ENCODE peak calls at places on chromosomes 5 and 9, in five cellular contexts. I, Q, P, E and Y are unnamed samples. For H3K9me3, the result is how much of the 10 kb centered on the place peaks cover.

GRCh38 chr5:1748845-1749244 is 50.8 kb downstream of the MRPL36 start:
- DNase-seq in Q (peak), E (no peak), I (no peak), P (no peak), Y (no peak)

GRCh38 chr5:149448831-149449714 is 70.0 kb upstream of the IL17B start:
- DNase-seq in P (no peak), Q (no peak), I (no peak), E (peak), Y (no peak)

GRCh38 chr5:37721447-37721871 is 118.4 kb downstream of the GDNF start:
- DNase-seq in I (peak), P (no peak), Q (no peak), E (no peak), Y (no peak)

GRCh38 chr9:135504262-135505229 is 4.1 kb downstream of the MRPS2 start:
- DNase-seq in I (peak), Q (no peak), P (peak), E (peak), Y (peak)

GRCh38 chr5:122078116-122078865 is at the start of gene LOX:
- DNase-seq in I (peak), E (peak), P (no peak), Q (peak), Y (peak)

GRCh38 chr9:16266648-16267276 is 603.7 kb downstream of the BNC2 start:
- DNase-seq in I (no peak), E (no peak), P (no peak), Q (no peak), Y (no peak)

GRCh38 chr5:8828596-8829321 is 717.1 kb downstream of the SEMA5A start:
- DNase-seq in I (peak), Q (no peak), P (no peak), E (no peak), Y (no peak)

GRCh38 chr5:79563247-79563590 is 49.0 kb upstream of the TENT2 start:
- DNase-seq in E (no peak), Q (no peak), I (no peak), P (no peak), Y (no peak)

GRCh38 chr5:3197699-3198098 is 397.9 kb upstream of the IRX1 start:
- DNase-seq in I (no peak), P (no peak), E (no peak), Q (no peak), Y (no peak)

GRCh38 chr5:148090200-148090599 is 26.4 kb downstream of the SPINK5 start:
- DNase-seq in E (no peak), I (no peak), Q (no peak), P (no peak), Y (no peak)

GRCh38 chr9:92724528-92725265 is 39.9 kb downstream of the BICD2 start:
- DNase-seq in Q (no peak), E (no peak), I (no peak), P (no peak), Y (no peak)

GRCh38 chr5:145101246-145101645 is 733.9 kb downstream of the PRELID2 start:
- DNase-seq in P (no peak), E (peak), I (no peak), Q (no peak), Y (no peak)

GRCh38 chr5:181204561-181205401 is at the start of gene TRIM7:
- DNase-seq in Q (no peak), I (peak), P (peak), E (no peak), Y (peak)

GRCh38 chr9:20636883-20637440 is 14.7 kb upstream of the MLLT3 start:
- DNase-seq in E (no peak), P (no peak), I (peak), Q (no peak), Y (no peak)

GRCh38 chr5:139600336-139600949 is 39.3 kb downstream of the UBE2D2 start:
- DNase-seq in Q (no peak), I (peak), P (no peak), E (no peak), Y (no peak)

GRCh38 chr9:127262621-127263020 is 2.0 kb upstream of the GARNL3 start:
- DNase-seq in E (no peak), I (peak), P (no peak), Q (no peak), Y (no peak)

GRCh38 chr5:132877938-132878337 is 4.5 kb downstream of the LEAP2 start:
- DNase-seq in I (peak), Q (no peak), E (no peak), P (no peak), Y (peak)

GRCh38 chr9:7615344-7615743 is 184.2 kb downstream of the DMAC1 start:
- DNase-seq in I (no peak), Q (no peak), P (no peak), E (no peak), Y (no peak)

GRCh38 chr9:113219186-113219936 is 1.7 kb downstream of the FKBP15 start:
- DNase-seq in P (no peak), Q (no peak), E (no peak), I (no peak), Y (no peak)

GRCh38 chr5:60007724-60008123 is 114.2 kb upstream of the PDE4D start:
- DNase-seq in P (no peak), E (no peak), Q (no peak), I (no peak), Y (no peak)

GRCh38 chr9:72680593-72681317 is 159.3 kb downstream of the TMC1 start:
- DNase-seq in E (no peak), I (no peak), P (no peak), Q (no peak), Y (no peak)

GRCh38 chr5:133905494-133905893 is 62.9 kb downstream of the C5orf15 start:
- DNase-seq in P (no peak), E (no peak), I (no peak), Q (no peak), Y (no peak)

GRCh38 chr5:759781-760362 is 24.7 kb downstream of the ZDHHC11B start:
- DNase-seq in Q (peak), P (no peak), I (no peak), E (no peak), Y (no peak)

GRCh38 chr5:172505403-172505759 is 51.1 kb upstream of the SH3PXD2B start:
- DNase-seq in I (no peak), P (no peak), E (peak), Q (no peak), Y (no peak)

GRCh38 chr9:105117111-105117682 is 127.3 kb upstream of the SLC44A1 start:
- DNase-seq in E (no peak), P (no peak), I (no peak), Q (no peak), Y (no peak)

GRCh38 chr5:139809331-139809810 is 13.8 kb downstream of the PSD2 start:
- DNase-seq in P (no peak), E (no peak), I (no peak), Q (no peak), Y (no peak)

GRCh38 chr5:176408590-176408989 is 7.7 kb downstream of the CLTB start:
- DNase-seq in E (no peak), P (no peak), I (no peak), Q (no peak), Y (no peak)

GRCh38 chr9:135590486-135591079 is 29.0 kb downstream of the PAEP start:
- DNase-seq in E (no peak), Q (no peak), P (no peak), I (no peak), Y (no peak)

GRCh38 chr5:78504726-78505431 is 143.7 kb downstream of the LHFPL2 start:
- DNase-seq in Q (peak), P (no peak), E (no peak), I (peak), Y (peak)

GRCh38 chr9:34139477-34140146 is 13.1 kb upstream of the DCAF12 start:
- DNase-seq in P (no peak), E (no peak), Q (no peak), I (peak), Y (peak)

GRCh38 chr5:159883522-159883950 is 32.7 kb upstream of the ADRA1B start:
- DNase-seq in I (peak), E (no peak), P (no peak), Q (no peak), Y (no peak)

GRCh38 chr5:37090123-37090726 is 159.0 kb downstream of the CPLANE1 start:
- DNase-seq in E (no peak), P (no peak), I (no peak), Q (no peak), Y (no peak)

GRCh38 chr5:168472329-168472728 is 13.9 kb upstream of the RARS1 start:
- DNase-seq in Q (no peak), P (no peak), E (no peak), I (peak), Y (no peak)

GRCh38 chr9:72441296-72442211 is 76.5 kb upstream of the ZFAND5 start:
- DNase-seq in I (peak), E (no peak), P (no peak), Q (no peak), Y (no peak)

GRCh38 chr9:120877276-120878034 is 467 bp upstream of the PHF19 start:
- DNase-seq in Q (no peak), P (peak), E (peak), I (peak), Y (peak)

GRCh38 chr5:31678180-31678579 is 39.2 kb downstream of the PDZD2 start:
- DNase-seq in Q (no peak), I (no peak), E (no peak), P (no peak), Y (peak)

GRCh38 chr9:127264462-127265040 is at the start of gene GARNL3:
- DNase-seq in Q (no peak), P (no peak), I (no peak), E (no peak), Y (no peak)

GRCh38 chr5:95803271-95804148 is 19.0 kb downstream of the GLRX start:
- DNase-seq in P (no peak), Q (no peak), E (no peak), I (no peak), Y (no peak)

GRCh38 chr5:119136666-119137318 is 65.9 kb downstream of the DMXL1 start:
- DNase-seq in I (no peak), Q (no peak), P (no peak), E (no peak), Y (peak)
- H3K9me3 ChIP-seq in I (under half), Q (under half), P (under half), E (under half), Y (under half)

GRCh38 chr9:18479405-18479804 is 5.5 kb downstream of the ADAMTSL1 start:
- DNase-seq in P (no peak), Q (no peak), I (no peak), E (no peak), Y (no peak)
- H3K4me3 ChIP-seq in P (no peak), Q (no peak), I (no peak), E (no peak), Y (no peak)

GRCh38 chr5:141388661-141389060 is 1.2 kb downstream of the PCDHGB4 start:
- DNase-seq in E (no peak), Q (no peak), P (no peak), I (no peak), Y (no peak)
- H3K9me3 ChIP-seq in E (under half), Q (half or more), P (under half), I (under half), Y (under half)

GRCh38 chr9:136711751-136712689 is at the start of gene DIPK1B:
- DNase-seq in I (no peak), P (no peak), Q (no peak), E (peak), Y (peak)
- H3K4me3 ChIP-seq in I (peak), P (no peak), Q (peak), E (peak), Y (peak)

GRCh38 chr5:9885164-9885563 is 255.0 kb upstream of the TAS2R1 start:
- DNase-seq in E (no peak), Q (no peak), P (no peak), I (no peak), Y (no peak)
- H3K9me3 ChIP-seq in E (under half), Q (under half), P (under half), I (under half), Y (under half)

GRCh38 chr9:74887041-74887980 is at the start of gene TRPM6:
- DNase-seq in P (peak), Q (peak), I (peak), E (peak), Y (peak)

DNA sequence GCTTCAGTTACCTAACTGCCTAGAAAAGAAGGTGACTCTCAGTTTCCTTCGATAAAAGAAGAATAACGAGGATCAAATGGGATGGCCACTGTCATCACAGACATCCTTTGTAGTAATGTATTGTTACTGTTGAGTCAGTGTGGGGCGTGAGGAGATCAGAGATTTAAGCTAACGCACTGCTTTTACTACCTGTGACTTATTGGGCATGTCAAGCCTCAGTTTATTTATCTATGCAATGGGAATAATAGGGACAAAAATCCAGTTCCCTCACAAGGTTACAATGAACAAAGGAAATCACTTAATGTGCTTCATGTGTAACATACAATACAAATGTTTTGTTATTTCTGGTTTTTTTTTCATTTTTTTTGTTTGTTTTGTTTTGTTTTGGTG is 255 bp upstream of the TRPM6 start:
- DNase-seq in I (no peak), Q (no peak), P (no peak), E (no peak), Y (no peak)
- H3K4me3 ChIP-seq in I (no peak), Q (peak), P (no peak), E (peak), Y (no peak)

GRCh38 chr9:118959366-118959765 is 409.9 kb downstream of the BRINP1 start:
- DNase-seq in I (no peak), E (no peak), Q (no peak), P (no peak), Y (no peak)

GRCh38 chr9:118961857-118962256 is 407.4 kb downstream of the BRINP1 start:
- DNase-seq in I (peak), Q (no peak), E (no peak), P (no peak), Y (peak)

GRCh38 chr9:118962426-118962825 is 406.8 kb downstream of the BRINP1 start:
- DNase-seq in I (no peak), Q (no peak), E (no peak), P (no peak), Y (no peak)

GRCh38 chr9:118954822-118955221 is 414.4 kb downstream of the BRINP1 start:
- DNase-seq in Q (no peak), P (no peak), E (no peak), I (no peak), Y (no peak)

DNA sequence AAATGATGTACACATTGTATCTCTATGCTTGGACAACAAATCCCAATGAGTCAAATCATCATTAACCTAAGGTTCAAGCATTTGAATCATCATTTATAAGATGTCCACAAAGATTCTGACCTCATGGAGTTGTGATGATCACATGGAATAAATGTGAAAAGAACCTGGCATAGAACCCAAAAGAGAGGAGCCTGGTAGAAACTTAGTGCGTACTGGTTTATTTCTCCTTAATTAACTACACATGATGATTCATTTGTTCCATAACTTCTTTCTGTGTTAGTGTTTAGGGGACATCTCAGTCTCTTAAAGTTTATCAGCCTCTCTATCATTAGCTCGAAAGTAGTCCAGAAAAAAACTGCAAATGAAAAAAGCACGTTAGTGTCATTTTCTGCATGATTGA is 411.6 kb downstream of the BRINP1 start:
- DNase-seq in I (no peak), E (no peak), Q (no peak), P (no peak), Y (no peak)
- H3K9me3 ChIP-seq in I (under half), E (under half), Q (under half), P (under half), Y (under half)

DNA sequence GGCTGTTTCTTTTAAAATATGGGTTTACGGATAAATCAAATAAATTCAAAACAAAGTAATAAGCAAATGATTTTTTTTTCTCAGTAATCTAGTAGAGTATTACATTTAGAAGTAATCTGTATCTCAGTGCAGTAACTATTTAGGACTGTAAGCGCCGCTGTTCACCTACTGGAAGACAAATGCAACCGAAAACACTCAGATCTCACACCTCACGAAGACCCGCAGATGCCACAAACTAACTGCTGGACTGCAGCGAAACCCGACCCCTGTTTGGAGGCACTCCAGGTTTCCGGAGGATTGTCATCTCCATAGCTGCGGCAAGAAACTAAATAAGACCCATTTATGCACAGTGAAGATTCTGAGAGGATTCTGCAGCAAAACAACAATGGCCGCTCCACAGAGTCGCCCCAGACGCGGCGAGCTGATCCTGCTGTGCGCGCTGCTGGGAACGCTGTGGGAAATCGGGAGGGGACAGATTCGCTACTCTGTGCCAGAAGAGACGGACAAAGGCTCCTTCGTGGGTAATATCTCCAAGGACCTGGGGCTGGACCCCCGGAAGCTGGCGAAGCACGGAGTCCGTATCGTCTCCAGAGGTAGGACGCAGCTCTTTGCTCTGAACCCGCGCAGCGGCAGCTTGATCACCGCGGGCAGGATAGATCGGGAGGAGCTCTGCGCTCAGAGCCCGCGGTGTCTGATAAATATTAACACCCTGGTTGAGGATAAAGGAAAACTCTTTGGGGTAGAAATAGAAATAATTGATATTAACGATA is at the start of gene PCDHGA8:
- DNase-seq in Q (no peak), I (peak), E (no peak), P (no peak), Y (no peak)
- H3K4me3 ChIP-seq in Q (no peak), I (no peak), E (no peak), P (no peak), Y (no peak)

GRCh38 chr5:141441571-141442170 is 11.4 kb downstream of the PCDHGA12 start:
- DNase-seq in E (no peak), I (no peak), P (no peak), Q (no peak), Y (no peak)
- H3K9me3 ChIP-seq in E (under half), I (under half), P (under half), Q (half or more), Y (under half)

GRCh38 chr5:90017236-90017635 is 392.3 kb downstream of the CETN3 start:
- DNase-seq in I (no peak), P (no peak), E (no peak), Q (no peak), Y (no peak)

GRCh38 chr5:90022002-90022710 is 387.4 kb downstream of the CETN3 start:
- DNase-seq in E (no peak), I (no peak), Q (no peak), P (no peak), Y (no peak)

GRCh38 chr5:90015584-90016018 is 394.0 kb downstream of the CETN3 start:
- DNase-seq in P (no peak), Q (no peak), I (peak), E (no peak), Y (no peak)

GRCh38 chr5:90022711-90023053 is 386.9 kb downstream of the CETN3 start:
- DNase-seq in I (no peak), E (no peak), P (no peak), Q (no peak), Y (no peak)

GRCh38 chr5:90020575-90021535 is 388.7 kb downstream of the CETN3 start:
- DNase-seq in P (no peak), E (no peak), I (peak), Q (no peak), Y (no peak)
- H3K4me3 ChIP-seq in P (no peak), E (no peak), I (peak), Q (no peak), Y (no peak)